ENCODE peak calls at places on chromosomes 11 and 22, in eight cellular contexts. I, K, J, A, F, P, W and M are unnamed samples.

GRCh38 chr22:47734511-47734910 is 972.1 kb downstream of the TBC1D22A start:
- DNase-seq in P (no peak), A (no peak), K (no peak), J (no peak), I (no peak), W (no peak), F (no peak), M (no peak)

GRCh38 chr22:19843107-19843856 is 11.4 kb downstream of the GNB1L start:
- DNase-seq in I (no peak), K (no peak), J (no peak), F (no peak), A (no peak), P (no peak), W (peak), M (no peak)

GRCh38 chr11:17760102-17761029 is 25.8 kb downstream of the KCNC1 start:
- DNase-seq in F (peak), P (no peak), J (peak), K (no peak), I (peak), W (peak), A (no peak), M (peak)

GRCh38 chr22:27348634-27349033 is 452.9 kb downstream of the MN1 start:
- DNase-seq in K (no peak), P (no peak), A (no peak), I (no peak), J (no peak), F (no peak), W (no peak), M (no peak)

GRCh38 chr22:29166180-29166579 is 39.5 kb upstream of the EMID1 start:
- DNase-seq in J (no peak), F (no peak), K (peak), W (no peak), P (no peak), A (no peak), I (no peak), M (no peak)

GRCh38 chr11:65417221-65417701 is 5.3 kb upstream of the NEAT1 start:
- DNase-seq in A (no peak), J (peak), W (no peak), K (peak), F (peak), P (peak), I (no peak), M (no peak)

GRCh38 chr11:36073411-36074203 is 129.7 kb downstream of the LDLRAD3 start:
- DNase-seq in P (no peak), W (peak), I (peak), A (no peak), J (no peak), F (no peak), K (no peak), M (peak)

GRCh38 chr22:45318558-45319318 is 9.0 kb downstream of the FAM118A start:
- DNase-seq in K (peak), F (no peak), P (peak), J (peak), W (no peak), I (no peak), A (peak), M (no peak)

GRCh38 chr11:35714882-35715612 is 52.5 kb downstream of the TRIM44 start:
- DNase-seq in A (no peak), W (peak), I (peak), P (peak), F (no peak), J (no peak), K (no peak), M (peak)